ENCODE peak calls at places on chromosomes 16 and 17, in five cellular contexts. G is breast epithelium, N is stomach, Q is K562, D is heart left ventricle. W is an unnamed sample.
A peak's percentile ranks its signal among the peaks of the same experiment; 100 is the strongest.

GRCh38 chr16:4507588-4508345 is 30.8 kb downstream of the CDIP1 start:
- DNase-seq in G (no peak), N (no peak), Q (no peak), D (no peak), W (no peak)

GRCh38 chr16:57810197-57811024 is 8.1 kb upstream of the KIFC3 start:
- DNase-seq in G (peak; percentile 67), N (peak; percentile 90), Q (peak; percentile 90), D (peak; percentile 84), W (peak; percentile 96)

GRCh38 chr17:7394452-7395191 is at the start of gene PLSCR3:
- DNase-seq in G (peak; percentile 79), N (peak; percentile 88), Q (peak; percentile 89), D (peak; percentile 94), W (peak; percentile 97)

GRCh38 chr17:57106107-57106835 is 21.2 kb downstream of the AKAP1 start:
- DNase-seq in G (no peak), N (no peak), Q (no peak), D (no peak), W (no peak)

GRCh38 chr16:83004868-83005652 is 378.3 kb downstream of the CDH13 start:
- DNase-seq in G (no peak), N (no peak), Q (no peak), D (no peak), W (no peak)

GRCh38 chr17:54813896-54814295 is 86.8 kb upstream of the TOM1L1 start:
- DNase-seq in G (no peak), N (no peak), Q (no peak), D (no peak), W (no peak)

GRCh38 chr17:55567240-55568216 is 56.3 kb upstream of the SMIM36 start:
- DNase-seq in G (no peak), N (no peak), Q (peak; percentile 36), D (peak; percentile 55), W (no peak)

GRCh38 chr16:66036775-66037715 is 329.4 kb upstream of the CDH5 start:
- DNase-seq in G (no peak), N (no peak), Q (no peak), D (no peak), W (no peak)

GRCh38 chr16:68506331-68507053 is 32.6 kb upstream of the ZFP90 start:
- DNase-seq in G (no peak), N (no peak), Q (no peak), D (no peak), W (no peak)

GRCh38 chr16:67372664-67373063 is 20.6 kb downstream of the TPPP3 start:
- DNase-seq in G (no peak), N (no peak), Q (no peak), D (no peak), W (no peak)

GRCh38 chr16:88455610-88456355 is 2.7 kb downstream of the ZFPM1 start:
- DNase-seq in G (no peak), N (peak; percentile 49), Q (peak; percentile 64), D (no peak), W (peak; percentile 89)

GRCh38 chr16:88510091-88510719 is 57.1 kb downstream of the ZFPM1 start:
- DNase-seq in G (peak; percentile 60), N (no peak), Q (no peak), D (no peak), W (no peak)

GRCh38 chr17:46158323-46159296 is 34.6 kb downstream of the KANSL1 start:
- DNase-seq in G (no peak), N (no peak), Q (no peak), D (no peak), W (no peak)

GRCh38 chr16:30548392-30549255 is 9.6 kb downstream of the ZNF764 start:
- DNase-seq in G (no peak), N (no peak), Q (no peak), D (no peak), W (no peak)

GRCh38 chr17:74052993-74053744 is 150.3 kb upstream of the RPL38 start:
- DNase-seq in G (no peak), N (no peak), Q (no peak), D (no peak), W (no peak)

DNA sequence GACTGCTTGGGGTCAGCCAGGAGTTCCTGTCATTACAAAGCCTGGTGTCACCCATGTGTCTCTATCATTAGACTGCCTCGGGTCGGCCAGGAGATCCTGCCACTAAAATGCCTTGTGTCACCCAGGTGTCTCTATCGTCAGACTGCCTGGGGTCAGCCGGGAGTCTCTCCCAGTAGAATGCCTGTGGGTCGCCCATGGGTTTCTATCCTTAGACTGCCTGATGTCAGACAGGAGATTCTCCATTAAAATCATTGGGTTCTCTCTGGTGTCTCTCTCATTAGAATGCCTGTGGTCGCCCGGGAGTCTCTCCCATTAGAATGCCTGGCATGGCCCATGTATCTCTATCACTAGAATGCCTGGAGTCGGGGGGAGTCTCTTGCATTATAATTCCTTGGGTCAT is 2231.0 kb downstream of the TP53TG3F start:
- DNase-seq in G (no peak), N (no peak), Q (no peak), D (no peak), W (no peak)
- H3K9me3 ChIP-seq in G (peaks cover 47% of the 10 kb centered on the region), N (peaks cover 99% of the 10 kb centered on the region), Q (no peaks in the 10 kb centered on the region), D (peaks cover 17% of the 10 kb centered on the region), W (peaks cover 100% of the 10 kb centered on the region)

DNA sequence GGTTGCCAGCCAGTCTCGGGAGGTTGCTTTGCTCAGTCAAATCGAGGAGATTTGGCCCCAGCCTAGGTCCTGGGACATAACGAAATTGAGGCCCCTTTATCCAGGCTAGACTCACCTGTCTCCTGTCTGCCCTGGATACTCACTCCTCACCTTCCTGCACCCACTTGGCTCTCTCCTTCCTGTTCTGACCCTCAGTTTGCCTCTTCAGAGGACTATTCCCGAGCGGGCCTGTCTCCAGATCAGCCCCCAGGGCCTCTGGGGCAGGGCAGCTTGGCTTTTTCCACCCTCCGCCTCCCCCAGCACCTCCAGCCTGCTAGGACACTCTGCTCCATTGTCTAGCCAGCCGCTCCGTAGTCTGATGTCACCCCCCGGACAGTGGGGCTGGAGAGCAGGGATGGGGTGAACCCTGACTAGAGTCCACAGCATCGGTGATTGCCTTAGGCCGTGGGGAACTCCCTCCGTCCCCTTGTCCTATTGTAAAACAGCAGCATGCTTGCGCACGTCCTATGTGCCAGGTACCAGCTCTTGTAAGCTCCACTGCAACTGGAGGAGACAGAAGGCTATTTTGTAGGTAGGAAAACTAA is 8.8 kb downstream of the WFIKKN2 start:
- DNase-seq in G (no peak), N (no peak), Q (no peak), D (no peak), W (no peak)
- H3K27ac ChIP-seq in G (no peak overlapping the region), N (no peak overlapping the region), Q (no peak overlapping the region), D (peak overlapping the region; percentile 80), W (no peak overlapping the region)

GRCh38 chr16:11309895-11310633 is 28.9 kb upstream of the PRM1 start:
- DNase-seq in G (no peak), N (no peak), Q (no peak), D (no peak), W (no peak)
- TF ChIP-seq POLR2A in G (no peak), N (no peak), Q (no peak), D (no peak), W (no peak)

DNA sequence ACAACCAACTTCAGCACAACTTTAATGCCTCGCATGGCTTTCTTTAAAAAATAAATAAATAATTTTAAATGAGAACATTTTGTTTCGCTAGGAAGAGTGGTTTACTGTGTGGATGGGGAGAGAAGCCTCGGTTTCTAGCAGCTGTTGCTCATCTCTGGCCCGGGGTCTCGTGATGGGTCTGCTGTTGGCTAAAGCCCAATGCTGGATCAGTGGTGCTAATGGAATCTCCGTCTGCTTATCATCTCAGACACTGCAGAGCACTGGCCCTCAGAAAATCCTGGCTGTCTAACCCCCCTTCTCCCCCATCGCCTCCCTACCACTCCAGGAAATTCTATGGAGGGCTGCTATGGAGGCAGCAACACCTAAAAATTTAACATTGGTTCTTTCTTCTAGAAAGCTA is 192.4 kb upstream of the MAF start:
- DNase-seq in G (no peak), N (no peak), Q (no peak), D (no peak), W (no peak)
- H3K9me3 ChIP-seq in G (no peaks in the 10 kb centered on the region), N (no peaks in the 10 kb centered on the region), Q (no peaks in the 10 kb centered on the region), D (no peaks in the 10 kb centered on the region), W (no peaks in the 10 kb centered on the region)

GRCh38 chr17:68613739-68614298 is 12.7 kb upstream of the FAM20A start:
- DNase-seq in G (no peak), N (no peak), Q (peak; percentile 34), D (no peak), W (no peak)
- H3K27ac ChIP-seq in G (no peak overlapping the region), N (no peak overlapping the region), Q (no peak overlapping the region), D (no peak overlapping the region), W (no peak overlapping the region)

DNA sequence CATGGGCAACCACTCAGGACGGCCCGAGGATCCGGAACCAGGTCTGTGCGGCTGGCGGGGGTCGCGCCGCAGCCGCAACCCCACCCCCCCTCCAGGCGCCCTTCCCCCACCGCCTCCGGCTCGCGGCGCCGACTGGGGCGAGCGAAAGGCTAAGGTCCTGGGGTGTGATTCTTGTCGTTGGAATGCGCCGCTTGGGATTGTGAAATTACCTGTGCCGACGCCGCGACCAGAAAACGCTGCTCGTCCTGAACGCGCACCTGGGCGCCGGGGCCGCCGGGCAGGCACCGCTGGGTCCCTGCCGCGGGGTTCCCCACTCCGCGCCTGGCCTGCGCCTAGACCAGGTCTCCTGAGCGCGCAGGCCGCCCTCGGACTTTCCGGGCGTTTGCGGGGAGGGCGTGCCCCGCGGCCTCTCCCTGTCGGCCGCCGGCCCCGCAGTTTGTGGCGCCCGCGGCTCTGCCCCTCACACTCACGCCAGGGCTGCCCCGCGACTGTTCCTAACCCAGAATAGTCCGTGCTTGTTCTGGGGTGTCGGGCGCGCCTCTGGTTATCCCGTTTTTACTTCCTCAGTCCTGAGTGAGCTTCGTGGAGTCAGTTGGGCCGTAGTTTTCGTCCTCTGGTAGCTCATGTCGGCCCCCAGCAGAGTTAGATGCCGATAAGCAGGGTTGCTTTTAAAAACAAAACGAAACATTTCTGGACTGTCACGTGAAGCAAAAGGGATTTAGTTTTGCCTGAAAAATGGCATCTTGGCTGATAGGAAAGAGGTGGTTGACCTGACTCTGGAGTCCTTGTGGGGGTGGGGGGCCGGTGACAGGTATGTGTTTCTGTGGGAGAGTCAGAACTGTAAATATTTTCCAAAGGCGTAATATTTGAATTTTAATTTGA is 147.3 kb downstream of the SPECC1 start:
- DNase-seq in G (no peak), N (peak; percentile 49), Q (peak; percentile 55), D (no peak), W (peak; percentile 87)
- TF ChIP-seq POLR2A in G (no peak), N (no peak), Q (no peak), D (no peak), W (no peak)

W was measured in spleen.